ENCODE peak calls at places on chromosomes 2 and 18, in nine cellular contexts. One of them, this sample, is unnamed.

GRCh38 chr18:67766930-67767329 is 250.4 kb upstream of the DSEL start:
- DNase-seq in prostate gland: no peak
- DNase-seq in H9: no peak
- DNase-seq in CD8-positive, alpha-beta memory T cell: no peak
- DNase-seq in AG04450: peak; percentile 78
- DNase-seq in endodermal cell: no peak
- DNase-seq in heart left ventricle: no peak
- DNase-seq in DND-41: no peak
- DNase-seq in WERI-Rb-1: no peak
- DNase-seq in this sample: no peak

GRCh38 chr2:161373939-161374338 is 42.2 kb upstream of the TBR1 start:
- DNase-seq in prostate gland: no peak
- DNase-seq in AG04450: no peak
- DNase-seq in heart left ventricle: no peak
- DNase-seq in endodermal cell: no peak
- DNase-seq in WERI-Rb-1: no peak
- DNase-seq in H9: no peak
- DNase-seq in DND-41: no peak
- DNase-seq in CD8-positive, alpha-beta memory T cell: no peak
- DNase-seq in this sample: no peak

GRCh38 chr2:170354855-170355649 is 177.1 kb downstream of the MYO3B start:
- DNase-seq in prostate gland: no peak
- DNase-seq in H9: no peak
- DNase-seq in WERI-Rb-1: no peak
- DNase-seq in DND-41: peak; percentile 60
- DNase-seq in CD8-positive, alpha-beta memory T cell: no peak
- DNase-seq in endodermal cell: no peak
- DNase-seq in AG04450: no peak
- DNase-seq in heart left ventricle: no peak
- DNase-seq in this sample: no peak

GRCh38 chr2:181456660-181457120 is 496 bp upstream of the ITGA4 start:
- DNase-seq in DND-41: peak; percentile 93
- DNase-seq in WERI-Rb-1: peak; percentile 51
- DNase-seq in prostate gland: no peak
- DNase-seq in AG04450: no peak
- DNase-seq in CD8-positive, alpha-beta memory T cell: peak; percentile 90
- DNase-seq in heart left ventricle: peak; percentile 47
- DNase-seq in H9: peak; percentile 57
- DNase-seq in endodermal cell: peak; percentile 78
- DNase-seq in this sample: peak; percentile 67

GRCh38 chr2:98454500-98455235 is 10.0 kb downstream of the INPP4A start:
- DNase-seq in H9: no peak
- DNase-seq in AG04450: no peak
- DNase-seq in endodermal cell: peak; percentile 51
- DNase-seq in prostate gland: no peak
- DNase-seq in DND-41: peak; percentile 48
- DNase-seq in heart left ventricle: no peak
- DNase-seq in WERI-Rb-1: no peak
- DNase-seq in CD8-positive, alpha-beta memory T cell: no peak
- DNase-seq in this sample: no peak

GRCh38 chr2:15691586-15692310 is 100.1 kb downstream of the DDX1 start:
- DNase-seq in WERI-Rb-1: no peak
- DNase-seq in DND-41: no peak
- DNase-seq in AG04450: no peak
- DNase-seq in endodermal cell: no peak
- DNase-seq in heart left ventricle: no peak
- DNase-seq in CD8-positive, alpha-beta memory T cell: no peak
- DNase-seq in H9: no peak
- DNase-seq in prostate gland: no peak
- DNase-seq in this sample: no peak

GRCh38 chr18:62781893-62782292 is 66.6 kb downstream of the PHLPP1 start:
- DNase-seq in DND-41: no peak
- DNase-seq in WERI-Rb-1: no peak
- DNase-seq in CD8-positive, alpha-beta memory T cell: no peak
- DNase-seq in prostate gland: peak; percentile 55
- DNase-seq in AG04450: peak; percentile 76
- DNase-seq in H9: no peak
- DNase-seq in heart left ventricle: no peak
- DNase-seq in endodermal cell: no peak
- DNase-seq in this sample: no peak

GRCh38 chr18:45636110-45636509 is 20.8 kb downstream of the SLC14A2 start:
- DNase-seq in CD8-positive, alpha-beta memory T cell: no peak
- DNase-seq in WERI-Rb-1: no peak
- DNase-seq in H9: no peak
- DNase-seq in heart left ventricle: no peak
- DNase-seq in DND-41: no peak
- DNase-seq in endodermal cell: peak; percentile 21
- DNase-seq in AG04450: no peak
- DNase-seq in prostate gland: no peak
- DNase-seq in this sample: no peak

GRCh38 chr18:676069-676468 is 18.6 kb downstream of the TYMS start:
- DNase-seq in heart left ventricle: no peak
- DNase-seq in WERI-Rb-1: no peak
- DNase-seq in DND-41: peak; percentile 10
- DNase-seq in CD8-positive, alpha-beta memory T cell: no peak
- DNase-seq in H9: no peak
- DNase-seq in AG04450: no peak
- DNase-seq in endodermal cell: peak; percentile 33
- DNase-seq in prostate gland: no peak
- DNase-seq in this sample: no peak

GRCh38 chr2:71336802-71337201 is 5.2 kb downstream of the ZNF638 start:
- DNase-seq in endodermal cell: no peak
- DNase-seq in heart left ventricle: no peak
- DNase-seq in AG04450: no peak
- DNase-seq in H9: no peak
- DNase-seq in prostate gland: no peak
- DNase-seq in WERI-Rb-1: no peak
- DNase-seq in DND-41: no peak
- DNase-seq in CD8-positive, alpha-beta memory T cell: no peak
- DNase-seq in this sample: no peak

GRCh38 chr2:197196737-197197136 is 113.8 kb downstream of the ANKRD44 start:
- DNase-seq in DND-41: no peak
- DNase-seq in WERI-Rb-1: no peak
- DNase-seq in H9: no peak
- DNase-seq in CD8-positive, alpha-beta memory T cell: no peak
- DNase-seq in AG04450: no peak
- DNase-seq in endodermal cell: no peak
- DNase-seq in prostate gland: no peak
- DNase-seq in heart left ventricle: no peak
- DNase-seq in this sample: no peak

GRCh38 chr2:105321875-105322646 is 7.5 kb downstream of the TGFBRAP1 start:
- DNase-seq in CD8-positive, alpha-beta memory T cell: no peak
- DNase-seq in AG04450: no peak
- DNase-seq in prostate gland: no peak
- DNase-seq in H9: no peak
- DNase-seq in WERI-Rb-1: no peak
- DNase-seq in endodermal cell: no peak
- DNase-seq in DND-41: no peak
- DNase-seq in heart left ventricle: no peak
- DNase-seq in this sample: no peak

GRCh38 chr2:9146656-9147055 is 60.0 kb upstream of the ASAP2 start:
- DNase-seq in DND-41: no peak
- DNase-seq in AG04450: no peak
- DNase-seq in heart left ventricle: no peak
- DNase-seq in WERI-Rb-1: no peak
- DNase-seq in prostate gland: no peak
- DNase-seq in endodermal cell: no peak
- DNase-seq in CD8-positive, alpha-beta memory T cell: no peak
- DNase-seq in H9: no peak
- DNase-seq in this sample: no peak

GRCh38 chr18:48840491-48840877 is 110.3 kb downstream of the SMAD7 start:
- DNase-seq in WERI-Rb-1: no peak
- DNase-seq in DND-41: no peak
- DNase-seq in AG04450: no peak
- DNase-seq in CD8-positive, alpha-beta memory T cell: peak; percentile 7
- DNase-seq in prostate gland: no peak
- DNase-seq in endodermal cell: no peak
- DNase-seq in heart left ventricle: no peak
- DNase-seq in H9: no peak
- DNase-seq in this sample: no peak

GRCh38 chr2:231714639-231715498 is 6.5 kb downstream of the PTMA start:
- DNase-seq in CD8-positive, alpha-beta memory T cell: peak; percentile 85
- DNase-seq in heart left ventricle: peak; percentile 70
- DNase-seq in endodermal cell: peak; percentile 98
- DNase-seq in AG04450: no peak
- DNase-seq in WERI-Rb-1: peak; percentile 91
- DNase-seq in prostate gland: peak; percentile 57
- DNase-seq in H9: peak; percentile 93
- DNase-seq in DND-41: peak; percentile 82
- DNase-seq in this sample: peak; percentile 60

GRCh38 chr2:180573951-180574350 is 406.5 kb upstream of the UBE2E3 start:
- DNase-seq in endodermal cell: no peak
- DNase-seq in CD8-positive, alpha-beta memory T cell: no peak
- DNase-seq in DND-41: no peak
- DNase-seq in H9: no peak
- DNase-seq in WERI-Rb-1: no peak
- DNase-seq in prostate gland: no peak
- DNase-seq in AG04450: no peak
- DNase-seq in heart left ventricle: no peak
- DNase-seq in this sample: no peak

GRCh38 chr2:45993476-45993991 is 303.7 kb upstream of the EPAS1 start:
- DNase-seq in CD8-positive, alpha-beta memory T cell: peak; percentile 58
- DNase-seq in DND-41: peak; percentile 79
- DNase-seq in endodermal cell: peak; percentile 89
- DNase-seq in AG04450: peak; percentile 78
- DNase-seq in WERI-Rb-1: peak; percentile 70
- DNase-seq in H9: peak; percentile 72
- DNase-seq in prostate gland: peak; percentile 75
- DNase-seq in heart left ventricle: peak; percentile 42
- DNase-seq in this sample: peak; percentile 36

GRCh38 chr2:58920001-58920400 is 678.9 kb upstream of the FANCL start:
- DNase-seq in CD8-positive, alpha-beta memory T cell: no peak
- DNase-seq in DND-41: no peak
- DNase-seq in prostate gland: no peak
- DNase-seq in endodermal cell: no peak
- DNase-seq in AG04450: no peak
- DNase-seq in heart left ventricle: no peak
- DNase-seq in WERI-Rb-1: no peak
- DNase-seq in H9: no peak
- DNase-seq in this sample: no peak

GRCh38 chr2:235170536-235171510 is 219.0 kb downstream of the SH3BP4 start:
- DNase-seq in CD8-positive, alpha-beta memory T cell: no peak
- DNase-seq in endodermal cell: peak; percentile 67
- DNase-seq in prostate gland: no peak
- DNase-seq in WERI-Rb-1: peak; percentile 29
- DNase-seq in AG04450: peak; percentile 13
- DNase-seq in H9: peak; percentile 63
- DNase-seq in DND-41: no peak
- DNase-seq in heart left ventricle: peak; percentile 35
- DNase-seq in this sample: no peak

GRCh38 chr18:50649821-50650220 is 89.9 kb downstream of the MAPK4 start:
- DNase-seq in endodermal cell: no peak
- DNase-seq in H9: no peak
- DNase-seq in prostate gland: peak; percentile 27
- DNase-seq in WERI-Rb-1: no peak
- DNase-seq in CD8-positive, alpha-beta memory T cell: no peak
- DNase-seq in heart left ventricle: peak; percentile 86
- DNase-seq in DND-41: no peak
- DNase-seq in AG04450: no peak
- DNase-seq in this sample: no peak

GRCh38 chr18:42614619-42615293 is 500.7 kb downstream of the RIT2 start:
- DNase-seq in CD8-positive, alpha-beta memory T cell: no peak
- DNase-seq in AG04450: no peak
- DNase-seq in heart left ventricle: peak; percentile 35
- DNase-seq in prostate gland: no peak
- DNase-seq in DND-41: no peak
- DNase-seq in H9: no peak
- DNase-seq in WERI-Rb-1: peak; percentile 14
- DNase-seq in endodermal cell: no peak
- DNase-seq in this sample: no peak

DNA sequence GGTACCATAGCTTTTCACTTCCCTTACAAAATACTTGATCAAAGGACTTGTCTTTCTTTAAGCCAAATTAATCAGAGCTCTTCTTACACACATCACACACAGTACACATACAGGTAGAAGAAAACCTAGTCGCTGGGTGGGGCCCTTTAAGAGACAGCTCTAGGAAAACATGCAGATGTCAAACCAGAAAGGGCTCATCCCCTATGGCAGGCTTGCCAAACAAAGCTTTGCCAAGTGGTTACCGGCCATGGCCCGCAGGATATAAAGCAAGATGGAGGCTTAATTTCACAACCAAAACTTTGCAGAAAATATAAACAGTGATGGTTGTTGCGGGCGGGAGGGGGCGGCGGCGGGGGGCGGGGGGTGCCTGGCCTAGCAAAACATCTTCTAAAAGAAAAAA is 2156.0 kb upstream of the PIK3C3 start:
- DNase-seq in heart left ventricle: no peak
- DNase-seq in AG04450: no peak
- DNase-seq in prostate gland: no peak
- DNase-seq in H9: no peak
- DNase-seq in CD8-positive, alpha-beta memory T cell: no peak
- DNase-seq in WERI-Rb-1: no peak
- DNase-seq in DND-41: no peak
- DNase-seq in endodermal cell: no peak
- DNase-seq in this sample: no peak
- H3K9me3 ChIP-seq in heart left ventricle: peaks cover 21% of the 10 kb centered on the region
- H3K9me3 ChIP-seq in AG04450: no peaks in the 10 kb centered on the region
- H3K9me3 ChIP-seq in prostate gland: no peaks in the 10 kb centered on the region
- H3K9me3 ChIP-seq in H9: peaks cover 11% of the 10 kb centered on the region
- H3K9me3 ChIP-seq in CD8-positive, alpha-beta memory T cell: peaks cover 6% of the 10 kb centered on the region
- H3K9me3 ChIP-seq in WERI-Rb-1: peaks cover 8% of the 10 kb centered on the region
- H3K9me3 ChIP-seq in DND-41: peaks cover 25% of the 10 kb centered on the region
- H3K9me3 ChIP-seq in endodermal cell: peaks cover 19% of the 10 kb centered on the region
- H3K9me3 ChIP-seq in this sample: peaks cover 12% of the 10 kb centered on the region

GRCh38 chr2:214810670-214811069 is 1.2 kb upstream of the BARD1 start:
- DNase-seq in AG04450: no peak
- DNase-seq in heart left ventricle: no peak
- DNase-seq in prostate gland: peak; percentile 11
- DNase-seq in DND-41: no peak
- DNase-seq in WERI-Rb-1: no peak
- DNase-seq in H9: peak; percentile 31
- DNase-seq in CD8-positive, alpha-beta memory T cell: no peak
- DNase-seq in endodermal cell: peak; percentile 53
- DNase-seq in this sample: no peak
- H3K27ac ChIP-seq in AG04450: no peak overlapping the region
- H3K27ac ChIP-seq in heart left ventricle: no peak overlapping the region
- H3K27ac ChIP-seq in prostate gland: peak overlapping the region; percentile 95
- H3K27ac ChIP-seq in DND-41: no peak overlapping the region
- H3K27ac ChIP-seq in WERI-Rb-1: peak overlapping the region; percentile 78
- H3K27ac ChIP-seq in H9: no peak overlapping the region
- H3K27ac ChIP-seq in CD8-positive, alpha-beta memory T cell: peak overlapping the region; percentile 68
- H3K27ac ChIP-seq in endodermal cell: no peak overlapping the region
- H3K27ac ChIP-seq in this sample: no peak overlapping the region

GRCh38 chr2:148861367-148861766 is 13.7 kb upstream of the KIF5C start:
- DNase-seq in WERI-Rb-1: no peak
- DNase-seq in CD8-positive, alpha-beta memory T cell: no peak
- DNase-seq in AG04450: no peak
- DNase-seq in endodermal cell: no peak
- DNase-seq in DND-41: no peak
- DNase-seq in heart left ventricle: no peak
- DNase-seq in prostate gland: no peak
- DNase-seq in H9: no peak
- DNase-seq in this sample: no peak
- H3K9me3 ChIP-seq in WERI-Rb-1: peaks cover 2% of the 10 kb centered on the region
- H3K9me3 ChIP-seq in CD8-positive, alpha-beta memory T cell: no peaks in the 10 kb centered on the region
- H3K9me3 ChIP-seq in AG04450: no peaks in the 10 kb centered on the region
- H3K9me3 ChIP-seq in endodermal cell: no peaks in the 10 kb centered on the region
- H3K9me3 ChIP-seq in DND-41: no peaks in the 10 kb centered on the region
- H3K9me3 ChIP-seq in heart left ventricle: no peaks in the 10 kb centered on the region
- H3K9me3 ChIP-seq in prostate gland: no peaks in the 10 kb centered on the region
- H3K9me3 ChIP-seq in H9: no peaks in the 10 kb centered on the region
- H3K9me3 ChIP-seq in this sample: no peaks in the 10 kb centered on the region

GRCh38 chr2:23589220-23589647 is 204.3 kb downstream of the KLHL29 start:
- DNase-seq in prostate gland: no peak
- DNase-seq in WERI-Rb-1: no peak
- DNase-seq in H9: no peak
- DNase-seq in heart left ventricle: no peak
- DNase-seq in AG04450: no peak
- DNase-seq in endodermal cell: no peak
- DNase-seq in CD8-positive, alpha-beta memory T cell: no peak
- DNase-seq in DND-41: no peak
- DNase-seq in this sample: no peak
- H3K27ac ChIP-seq in prostate gland: peak overlapping the region; percentile 20
- H3K27ac ChIP-seq in WERI-Rb-1: no peak overlapping the region
- H3K27ac ChIP-seq in H9: no peak overlapping the region
- H3K27ac ChIP-seq in heart left ventricle: peak overlapping the region; percentile 71
- H3K27ac ChIP-seq in AG04450: no peak overlapping the region
- H3K27ac ChIP-seq in endodermal cell: no peak overlapping the region
- H3K27ac ChIP-seq in CD8-positive, alpha-beta memory T cell: no peak overlapping the region
- H3K27ac ChIP-seq in DND-41: no peak overlapping the region
- H3K27ac ChIP-seq in this sample: no peak overlapping the region

This sample was measured in effector memory CD4-positive, alpha-beta T cell.